ENCODE peak calls at places on chromosomes 4 and X, in nine cellular contexts. I, K, U, G, M, R, T, P and N are unnamed samples.

GRCh38 chr4:60611762-60612496 is 588.2 kb upstream of the ADGRL3 start:
- DNase-seq in I (no peak), K (no peak), U (no peak), G (no peak), M (no peak), R (no peak), T (no peak), P (no peak), N (peak; percentile 76)

GRCh38 chr4:6009452-6009851 is 8.8 kb downstream of the C4orf50 start:
- DNase-seq in I (no peak), K (no peak), U (no peak), G (no peak), M (no peak), R (no peak), T (no peak), P (no peak), N (no peak)

GRCh38 chr4:23818097-23818648 is 71.7 kb downstream of the PPARGC1A start:
- DNase-seq in I (no peak), K (peak; percentile 8), U (no peak), G (no peak), M (no peak), R (no peak), T (no peak), P (no peak), N (no peak)

GRCh38 chrX:138775501-138775900 is 64.0 kb upstream of the FGF13 start:
- DNase-seq in I (no peak), K (no peak), U (no peak), G (no peak), M (no peak), R (peak; percentile 0), T (no peak), P (no peak), N (peak; percentile 1)

GRCh38 chrX:136057567-136057966 is 72.3 kb downstream of the SLC9A6 start:
- DNase-seq in I (no peak), K (no peak), U (no peak), G (no peak), M (no peak), R (no peak), T (no peak), P (no peak), N (no peak)

GRCh38 chr4:144449623-144450022 is 196.3 kb upstream of the HHIP start:
- DNase-seq in I (no peak), K (no peak), U (no peak), G (no peak), M (no peak), R (no peak), T (no peak), P (peak; percentile 17), N (no peak)

GRCh38 chr4:28269426-28269825 is 1408.8 kb downstream of the STIM2 start:
- DNase-seq in I (no peak), K (no peak), U (no peak), G (no peak), M (no peak), R (no peak), T (no peak), P (no peak), N (no peak)

GRCh38 chr4:68344049-68344448 is 5.8 kb downstream of the YTHDC1 start:
- DNase-seq in I (no peak), K (no peak), U (no peak), G (no peak), M (no peak), R (no peak), T (no peak), P (no peak), N (no peak)

GRCh38 chrX:114584434-114584943 is 603 bp downstream of the HTR2C start:
- DNase-seq in I (peak; percentile 19), K (no peak), U (no peak), G (peak; percentile 42), M (no peak), R (no peak), T (no peak), P (no peak), N (no peak)

GRCh38 chr4:25760048-25760447 is 102.7 kb downstream of the SEL1L3 start:
- DNase-seq in I (no peak), K (no peak), U (no peak), G (no peak), M (no peak), R (no peak), T (no peak), P (no peak), N (no peak)

GRCh38 chr4:73718375-73719373 is 21.7 kb upstream of the CXCL8 start:
- DNase-seq in I (no peak), K (no peak), U (no peak), G (no peak), M (no peak), R (no peak), T (no peak), P (no peak), N (no peak)

GRCh38 chr4:154464654-154465053 is 26.9 kb downstream of the DCHS2 start:
- DNase-seq in I (no peak), K (no peak), U (no peak), G (no peak), M (no peak), R (no peak), T (no peak), P (no peak), N (no peak)

GRCh38 chr4:118811008-118811764 is 24.7 kb downstream of the SEC24D start:
- DNase-seq in I (no peak), K (no peak), U (no peak), G (no peak), M (no peak), R (no peak), T (no peak), P (no peak), N (no peak)

GRCh38 chrX:117713411-117713810 is 403.2 kb downstream of the KLHL13 start:
- DNase-seq in I (no peak), K (no peak), U (no peak), G (no peak), M (no peak), R (peak; percentile 35), T (no peak), P (no peak), N (peak; percentile 2)

GRCh38 chr4:6011686-6012085 is 6.5 kb downstream of the C4orf50 start:
- DNase-seq in I (peak; percentile 72), K (no peak), U (peak; percentile 78), G (no peak), M (no peak), R (no peak), T (no peak), P (no peak), N (no peak)

DNA sequence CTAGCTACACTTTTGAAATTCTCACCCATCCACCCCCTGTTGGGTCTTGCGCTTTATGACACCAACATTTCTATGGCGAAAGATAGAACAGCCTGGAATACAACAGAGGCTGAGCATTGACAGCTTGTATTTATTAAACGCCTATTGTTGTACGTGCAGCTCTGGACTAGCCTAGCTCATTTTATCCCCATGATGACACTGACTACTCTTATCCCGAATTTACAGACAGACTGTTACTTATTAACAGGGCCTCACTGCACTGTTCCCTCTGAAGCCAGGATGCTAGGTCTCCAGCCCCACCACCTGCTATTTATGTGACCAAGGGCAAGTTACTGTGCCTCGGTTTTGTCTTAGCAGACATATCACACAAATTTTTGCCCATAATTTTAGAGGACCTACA is 1.0 kb upstream of the RFC1 start:
- DNase-seq in I (no peak), K (no peak), U (no peak), G (no peak), M (no peak), R (peak; percentile 84), T (no peak), P (no peak), N (peak; percentile 34)
- H3K4me3 ChIP-seq in I (no peak overlapping the region), K (no peak overlapping the region), U (no peak overlapping the region), G (no peak overlapping the region), M (no peak overlapping the region), R (peak overlapping the region; percentile 84), T (no peak overlapping the region), P (no peak overlapping the region), N (peak overlapping the region; percentile 88)

GRCh38 chr4:138223191-138223910 is 18.8 kb downstream of the SLC7A11 start:
- DNase-seq in I (no peak), K (no peak), U (no peak), G (no peak), M (no peak), R (no peak), T (no peak), P (no peak), N (no peak)
- H3K4me1 ChIP-seq in I (no peaks in the 10 kb centered on the region), K (peaks cover 5% of the 10 kb centered on the region), U (peaks cover 7% of the 10 kb centered on the region), G (no peaks in the 10 kb centered on the region), M (peaks cover 71% of the 10 kb centered on the region), R (no peaks in the 10 kb centered on the region), T (no peaks in the 10 kb centered on the region), P (peaks cover 17% of the 10 kb centered on the region), N (no peaks in the 10 kb centered on the region)

DNA sequence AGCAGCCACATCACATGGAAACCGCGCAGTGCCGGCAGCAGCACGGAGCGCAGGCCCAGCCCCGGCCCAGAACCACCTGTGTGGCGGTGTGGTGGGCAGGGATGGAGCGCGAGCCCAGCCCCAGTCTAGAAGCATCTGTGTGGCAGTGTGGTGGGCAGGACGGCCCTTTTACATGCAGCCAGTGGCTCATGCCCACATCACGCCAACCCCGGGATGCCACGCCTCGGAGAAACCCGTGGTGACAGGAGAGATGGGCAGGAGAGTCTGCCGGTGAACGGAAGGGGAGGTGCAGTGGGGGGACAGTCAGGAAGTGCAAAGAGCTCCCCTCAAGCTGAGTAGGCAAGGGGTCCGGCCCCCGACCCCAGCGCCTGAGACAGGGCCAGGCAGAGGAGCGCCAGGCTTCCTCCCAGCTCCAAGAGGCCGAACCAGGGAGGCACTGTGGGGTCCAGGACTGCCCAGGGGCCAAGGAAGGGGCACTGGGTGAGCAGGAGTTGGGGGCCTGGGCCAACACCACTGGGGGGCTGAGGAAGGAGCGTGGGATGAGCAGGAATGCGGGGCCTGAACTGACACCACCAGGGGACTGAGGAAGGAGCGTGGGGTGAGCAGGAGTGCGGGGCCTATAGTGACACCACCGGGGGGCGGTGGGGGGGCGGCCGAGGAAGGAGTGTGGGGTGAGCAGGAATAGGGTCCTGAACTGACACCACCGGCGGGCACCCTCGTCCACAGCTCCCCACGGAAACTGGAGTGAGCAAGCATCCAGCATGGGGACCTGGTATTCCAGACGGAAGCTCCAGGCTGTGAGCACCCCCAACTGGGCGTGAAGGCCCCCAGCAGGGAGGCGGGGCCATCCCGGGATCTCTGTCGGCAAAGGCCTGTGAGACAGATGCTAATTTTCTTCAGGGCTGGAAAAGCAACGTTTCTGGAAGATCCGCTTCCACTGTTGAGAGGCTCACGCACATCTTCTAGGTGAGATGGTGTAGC is 28.8 kb downstream of the GAK start:
- DNase-seq in I (no peak), K (no peak), U (no peak), G (no peak), M (no peak), R (no peak), T (no peak), P (no peak), N (no peak)
- H3K36me3 ChIP-seq in I (peaks cover 8% of the 10 kb centered on the region), K (no peaks in the 10 kb centered on the region), U (peaks cover 95% of the 10 kb centered on the region), G (no peaks in the 10 kb centered on the region), M (no peaks in the 10 kb centered on the region), R (peaks cover 9% of the 10 kb centered on the region), T (peaks cover 73% of the 10 kb centered on the region), P (peaks cover 17% of the 10 kb centered on the region), N (no peaks in the 10 kb centered on the region)

DNA sequence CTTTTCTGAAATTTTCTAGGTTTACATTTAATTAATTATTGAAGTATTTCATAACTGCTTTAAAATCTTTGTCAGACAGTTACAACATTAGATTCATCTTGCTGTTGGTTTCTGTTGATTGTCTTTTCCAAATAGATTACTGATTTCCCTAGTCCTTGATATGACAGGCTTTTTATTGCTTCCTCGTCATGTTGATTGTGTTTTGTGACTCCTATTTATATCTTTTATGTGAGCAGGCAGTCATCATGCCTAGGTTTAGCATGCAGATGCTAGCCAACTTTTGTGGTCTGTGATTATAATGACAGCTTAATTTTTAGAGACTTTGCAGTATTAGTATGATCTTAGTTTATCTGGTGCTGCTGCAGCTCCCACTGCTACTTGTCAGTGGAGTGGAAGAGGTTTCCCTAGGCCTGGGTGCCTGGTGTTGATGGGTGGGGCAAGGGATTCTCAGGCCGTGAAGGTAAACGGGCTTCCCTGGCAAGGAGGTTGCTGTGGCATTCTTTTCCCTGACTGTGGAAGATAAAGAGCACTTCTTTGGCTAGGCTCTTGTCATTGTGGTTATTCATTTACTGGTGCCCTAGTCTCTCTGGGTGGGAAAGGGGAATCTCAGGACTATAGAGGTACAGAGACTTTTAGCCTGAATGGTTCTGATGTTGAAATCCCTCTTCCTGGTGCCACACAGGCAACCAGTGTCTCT is 65.7 kb downstream of the SERPINA7 start:
- DNase-seq in I (no peak), K (peak; percentile 10), U (no peak), G (no peak), M (no peak), R (peak; percentile 14), T (no peak), P (no peak), N (no peak)
- H3K4me3 ChIP-seq in I (no peak overlapping the region), K (no peak overlapping the region), U (no peak overlapping the region), G (no peak overlapping the region), M (no peak overlapping the region), R (no peak overlapping the region), T (no peak overlapping the region), P (no peak overlapping the region), N (no peak overlapping the region)